ENCODE peak calls at places on chromosomes 16 and 17, in nine cellular contexts. A is prostate gland, I is spleen, P is SK-N-SH, S is sigmoid colon, W is stomach, Z is breast epithelium, K is HCT116, R is endothelial cell of umbilical vein. V is an unnamed sample.
A peak's percentile ranks its signal among the peaks of the same experiment; 100 is the strongest.

GRCh38 chr17:80755650-80756405 is 211.2 kb downstream of the RPTOR start:
- DNase-seq in R (no peak), K (no peak), Z (no peak), P (no peak), W (no peak), A (no peak), I (no peak), S (peak; percentile 50), V (no peak)

GRCh38 chr16:67104061-67104460 is 5.7 kb upstream of the PHAF1 start:
- DNase-seq in R (peak; percentile 46), W (no peak), I (no peak), A (no peak), S (no peak), P (peak; percentile 37), K (no peak), Z (no peak), V (no peak)

GRCh38 chr17:29066053-29066452 is 23.1 kb downstream of the PIPOX start:
- DNase-seq in W (no peak), S (no peak), Z (no peak), R (no peak), A (no peak), P (peak; percentile 56), K (no peak), I (no peak), V (no peak)

GRCh38 chr16:22664132-22664531 is 149.8 kb upstream of the HS3ST2 start:
- DNase-seq in R (no peak), P (no peak), W (no peak), Z (no peak), A (no peak), I (no peak), K (no peak), S (peak; percentile 81), V (no peak)

GRCh38 chr16:78184554-78185183 is 85.2 kb downstream of the WWOX start:
- DNase-seq in P (peak; percentile 49), W (no peak), A (peak; percentile 34), R (peak; percentile 3), S (no peak), Z (no peak), I (no peak), K (no peak), V (no peak)

GRCh38 chr17:18772471-18772870 is 8.5 kb upstream of the TVP23B start:
- DNase-seq in R (no peak), A (no peak), Z (no peak), I (no peak), S (no peak), W (no peak), P (no peak), K (no peak), V (no peak)

GRCh38 chr16:19994771-19995170 is 78.9 kb downstream of the GPR139 start:
- DNase-seq in P (no peak), Z (no peak), I (no peak), A (no peak), R (no peak), S (no peak), K (no peak), W (no peak), V (no peak)

GRCh38 chr17:8314797-8315739 is 5.0 kb downstream of the ARHGEF15 start:
- DNase-seq in A (no peak), S (no peak), K (no peak), I (no peak), W (peak; percentile 26), P (peak; percentile 58), R (no peak), Z (no peak), V (no peak)

GRCh38 chr16:83966153-83966696 is 1.8 kb upstream of the NECAB2 start:
- DNase-seq in Z (no peak), R (no peak), A (no peak), P (no peak), S (no peak), K (no peak), W (no peak), I (no peak), V (no peak)

GRCh38 chr16:80591071-80591935 is 50.5 kb downstream of the DYNLRB2 start:
- DNase-seq in Z (no peak), W (no peak), K (no peak), I (no peak), R (no peak), P (no peak), A (no peak), S (no peak), V (no peak)

GRCh38 chr16:59021751-59022150 is 287.6 kb upstream of the GOT2 start:
- DNase-seq in R (no peak), A (no peak), S (no peak), W (no peak), Z (no peak), P (no peak), K (no peak), I (no peak), V (no peak)

GRCh38 chr16:24070851-24071250 is 185.3 kb upstream of the CACNG3 start:
- DNase-seq in W (no peak), R (peak; percentile 55), I (no peak), A (no peak), P (peak; percentile 67), S (no peak), Z (no peak), K (peak; percentile 43), V (peak; percentile 34)
- TF ChIP-seq CTCF in W (no peak), R (peak; percentile 63), I (no peak), A (no peak), P (peak; percentile 46), S (no peak), Z (no peak), K (peak; percentile 75), V (peak; percentile 35)

GRCh38 chr17:10041287-10041612 is 136.2 kb upstream of the RCVRN start:
- DNase-seq in P (no peak), Z (no peak), K (no peak), R (no peak), I (no peak), S (no peak), W (no peak), A (no peak), V (no peak)
- H3K27ac ChIP-seq in P (no peak overlapping the region), Z (peak overlapping the region; percentile 63), K (no peak overlapping the region), R (no peak overlapping the region), I (no peak overlapping the region), S (no peak overlapping the region), W (no peak overlapping the region), A (no peak overlapping the region), V (no peak overlapping the region)

GRCh38 chr16:10180771-10181163 is 1.5 kb downstream of the GRIN2A start:
- DNase-seq in S (no peak), P (peak; percentile 77), R (no peak), K (no peak), Z (no peak), A (no peak), W (no peak), I (peak; percentile 71), V (peak; percentile 14)

GRCh38 chr16:10182186-10182683 is at the start of gene GRIN2A:
- DNase-seq in A (no peak), K (no peak), R (no peak), Z (no peak), P (peak; percentile 42), W (no peak), S (no peak), I (no peak), V (no peak)

GRCh38 chr16:10180042-10180770 is 2.0 kb downstream of the GRIN2A start:
- DNase-seq in R (no peak), P (no peak), W (no peak), Z (no peak), S (no peak), K (no peak), I (no peak), A (no peak), V (no peak)

GRCh38 chr16:10183606-10183959 is 1.4 kb upstream of the GRIN2A start:
- DNase-seq in S (no peak), P (no peak), I (no peak), R (no peak), Z (no peak), W (no peak), K (no peak), A (no peak), V (no peak)

DNA sequence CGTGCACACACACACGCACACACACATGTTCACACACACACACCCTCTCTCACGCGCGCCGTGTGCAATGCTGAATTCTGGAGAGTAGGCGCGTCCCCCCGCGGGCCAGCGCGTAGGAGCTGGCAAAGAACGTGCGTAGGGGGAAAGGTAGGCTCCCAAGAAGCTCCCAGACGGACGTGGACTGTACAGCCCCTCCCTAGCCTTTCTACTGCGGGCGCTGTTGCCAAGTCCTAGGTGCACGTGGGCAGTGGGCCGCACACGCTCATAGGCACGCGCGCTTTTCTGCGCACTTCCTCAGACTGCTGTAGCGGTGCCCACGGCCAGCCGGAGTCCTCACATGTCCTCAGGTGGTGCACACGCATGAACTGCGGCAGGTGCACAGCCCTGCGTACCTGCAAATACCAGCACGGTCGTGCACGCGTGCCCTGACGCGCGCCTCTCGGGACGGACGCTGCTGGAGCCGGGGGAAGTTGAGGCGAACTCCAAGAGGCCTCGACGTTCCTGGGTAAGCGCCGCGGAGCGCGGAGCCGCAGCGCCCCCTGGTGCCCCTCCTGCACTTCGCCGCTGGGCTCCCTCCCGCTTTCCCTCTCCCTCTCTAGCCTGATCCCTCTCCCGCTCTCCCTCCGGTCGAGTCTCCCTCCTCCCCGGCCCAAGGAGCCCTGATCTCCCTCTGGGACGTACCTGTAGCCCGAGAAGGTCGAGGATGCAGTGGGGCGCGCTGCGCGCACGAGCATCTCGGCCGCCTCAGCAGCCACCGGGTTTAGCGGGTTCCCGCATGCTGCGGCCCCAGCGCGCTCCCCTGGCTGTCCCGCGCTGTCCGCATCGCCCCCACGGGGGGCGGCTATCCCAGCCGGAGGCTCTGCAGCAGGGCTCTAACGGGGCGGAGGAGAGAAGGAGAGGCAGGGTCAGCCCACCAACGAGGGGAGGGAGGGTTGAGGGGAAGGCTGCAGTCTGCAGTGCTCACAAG is 749 bp downstream of the GRIN2A start:
- DNase-seq in I (peak; percentile 84), W (peak; percentile 71), P (peak; percentile 91), A (peak; percentile 44), S (peak; percentile 75), K (peak; percentile 21), R (peak; percentile 35), Z (peak; percentile 32), V (peak; percentile 16)
- TF ChIP-seq POLR2AphosphoS5 in I (no peak), W (no peak), P (no peak), A (no peak), S (no peak), K (no peak), R (no peak), Z (no peak), V (no peak)

GRCh38 chr16:879461-879861 is 78.9 kb upstream of the GNG13 start:
- DNase-seq in R (no peak), P (no peak), Z (no peak), S (peak; percentile 62), A (no peak), I (peak; percentile 68), W (no peak), K (no peak), V (no peak)

GRCh38 chr16:876523-877241 is 76.1 kb upstream of the GNG13 start:
- DNase-seq in K (no peak), W (no peak), A (no peak), Z (no peak), S (peak; percentile 53), P (no peak), I (no peak), R (no peak), V (no peak)

GRCh38 chr16:878886-879285 is 78.4 kb upstream of the GNG13 start:
- DNase-seq in K (no peak), R (no peak), I (no peak), P (no peak), S (peak; percentile 53), Z (no peak), W (no peak), A (no peak), V (no peak)

GRCh38 chr16:877242-878065 is 76.9 kb upstream of the GNG13 start:
- DNase-seq in R (no peak), K (no peak), Z (no peak), I (no peak), S (peak; percentile 30), A (no peak), P (no peak), W (no peak), V (peak; percentile 64)

GRCh38 chr16:878071-878784 is 77.7 kb upstream of the GNG13 start:
- DNase-seq in R (no peak), A (no peak), Z (no peak), W (no peak), S (peak; percentile 49), I (no peak), P (peak; percentile 80), K (peak; percentile 44), V (no peak)
- TF ChIP-seq CTCF in R (no peak), A (no peak), Z (no peak), W (no peak), S (no peak), I (no peak), P (no peak), K (peak; percentile 67), V (no peak)